ENCODE peak calls at places on chromosome 3, in six cellular contexts. T is choroid plexus epithelial cell, F is anterior cingulate cortex, Z is OCI-LY7, P is mucosa of descending colon, O is EL. A is an unnamed sample.

GRCh38 chr3:137925080-137925479 is 84.9 kb upstream of the CLDN18 start:
- DNase-seq in O (no peak), T (no peak), F (no peak), Z (no peak), P (no peak), A (no peak)

GRCh38 chr3:14791343-14791945 is 27.3 kb upstream of the FGD5 start:
- DNase-seq in F (no peak), T (peak), Z (peak), P (peak), O (peak), A (peak)

GRCh38 chr3:195613468-195614069 is 29.8 kb upstream of the APOD start:
- DNase-seq in P (no peak), O (peak), T (no peak), F (no peak), Z (no peak), A (no peak)

GRCh38 chr3:14857506-14857905 is 38.7 kb downstream of the FGD5 start:
- DNase-seq in F (no peak), P (no peak), T (no peak), Z (no peak), O (no peak), A (no peak)

GRCh38 chr3:58111513-58112184 is 99.1 kb downstream of the DNASE1L3 start:
- DNase-seq in T (no peak), Z (no peak), P (peak), O (no peak), F (no peak), A (peak)

GRCh38 chr3:73451276-73451973 is 173.3 kb downstream of the PDZRN3 start:
- DNase-seq in P (no peak), O (no peak), T (no peak), F (no peak), Z (peak), A (no peak)

GRCh38 chr3:46930945-46931403 is 45.6 kb downstream of the CCDC12 start:
- DNase-seq in O (peak), F (no peak), Z (peak), T (no peak), P (peak), A (no peak)

GRCh38 chr3:99970198-99970597 is 144.1 kb downstream of the FILIP1L start:
- DNase-seq in Z (no peak), P (no peak), F (no peak), O (no peak), T (no peak), A (no peak)

GRCh38 chr3:118884748-118885206 is 149.9 kb downstream of the IGSF11 start:
- DNase-seq in O (peak), T (peak), F (peak), Z (peak), P (peak), A (peak)

A was measured in hepatocyte.